ENCODE peak calls at places on chromosome 11, in six cellular contexts. G, X, D, C, N and E are unnamed samples.
A peak's percentile ranks its signal among the peaks of the same experiment; 100 is the strongest.

GRCh38 chr11:104254347-104254746 is 90.4 kb upstream of the PDGFD start:
- DNase-seq in C (peak; percentile 85), X (no peak), D (peak; percentile 77), N (no peak), G (peak; percentile 26), E (peak; percentile 39)

GRCh38 chr11:68714047-68714856 is 29.9 kb downstream of the GAL start:
- DNase-seq in X (no peak), N (no peak), D (no peak), C (no peak), G (no peak), E (no peak)

GRCh38 chr11:100791873-100792272 is 104.8 kb downstream of the ARHGAP42 start:
- DNase-seq in G (no peak), N (no peak), X (no peak), C (peak; percentile 53), D (no peak), E (no peak)

GRCh38 chr11:129368889-129369672 is 6.6 kb upstream of the BARX2 start:
- DNase-seq in G (no peak), X (no peak), N (no peak), C (no peak), D (no peak), E (no peak)

GRCh38 chr11:73177380-73178091 is 35.4 kb upstream of the FCHSD2 start:
- DNase-seq in D (no peak), N (peak; percentile 53), C (no peak), X (peak; percentile 61), G (no peak), E (no peak)

GRCh38 chr11:122733301-122733686 is 77.8 kb downstream of the UBASH3B start:
- DNase-seq in G (peak; percentile 54), C (no peak), N (peak; percentile 60), D (no peak), X (no peak), E (no peak)

GRCh38 chr11:117931331-117931950 is 2.2 kb upstream of the TMPRSS13 start:
- DNase-seq in C (no peak), N (peak; percentile 27), X (no peak), G (no peak), D (no peak), E (no peak)

GRCh38 chr11:113184498-113184897 is 129.9 kb upstream of the TTC12 start:
- DNase-seq in G (peak; percentile 46), D (no peak), N (no peak), C (no peak), X (no peak), E (no peak)

GRCh38 chr11:2775083-2775625 is 75.4 kb upstream of the KCNQ1OT1 start:
- DNase-seq in G (no peak), C (no peak), X (no peak), N (peak; percentile 32), D (peak; percentile 2), E (no peak)

GRCh38 chr11:130006929-130007328 is 4.3 kb upstream of the PRDM10 start:
- DNase-seq in N (no peak), X (no peak), G (no peak), D (no peak), C (no peak), E (no peak)

GRCh38 chr11:31809857-31810778 is 1.0 kb downstream of the PAX6 start:
- DNase-seq in X (no peak), C (peak; percentile 64), G (peak; percentile 44), D (peak; percentile 56), N (peak; percentile 48), E (peak; percentile 33)

GRCh38 chr11:107385361-107385982 is 72.2 kb downstream of the CWF19L2 start:
- DNase-seq in C (no peak), G (peak; percentile 2), X (no peak), N (no peak), D (no peak), E (no peak)

GRCh38 chr11:17927643-17928343 is 85.1 kb downstream of the SERGEF start:
- DNase-seq in C (no peak), X (no peak), D (no peak), N (no peak), G (no peak), E (no peak)

GRCh38 chr11:92300871-92301270 is 76.3 kb downstream of the FAT3 start:
- DNase-seq in N (no peak), G (no peak), D (no peak), X (no peak), C (no peak), E (no peak)

GRCh38 chr11:88631497-88631896 is 294.0 kb upstream of the CTSC start:
- DNase-seq in N (no peak), D (no peak), G (no peak), C (no peak), X (no peak), E (no peak)

GRCh38 chr11:17224727-17225126 is 16.9 kb upstream of the PIK3C2A start:
- DNase-seq in C (no peak), D (peak; percentile 18), X (no peak), G (no peak), N (no peak), E (no peak)

GRCh38 chr11:11989774-11990744 is 18.4 kb downstream of the DKK3 start:
- DNase-seq in X (no peak), C (no peak), G (no peak), D (no peak), N (no peak), E (no peak)

GRCh38 chr11:76314741-76315090 is 66.2 kb downstream of the THAP12 start:
- DNase-seq in N (peak; percentile 6), C (no peak), G (no peak), D (no peak), X (no peak), E (no peak)

GRCh38 chr11:102142333-102142732 is 32.1 kb downstream of the YAP1 start:
- DNase-seq in D (no peak), G (no peak), C (no peak), N (no peak), X (no peak), E (no peak)

GRCh38 chr11:19790831-19791552 is 78.4 kb downstream of the NAV2 start:
- DNase-seq in C (peak; percentile 91), D (no peak), N (no peak), G (no peak), X (no peak), E (no peak)

GRCh38 chr11:5600374-5600851 is 4.0 kb downstream of the TRIM6 start:
- DNase-seq in X (peak; percentile 50), C (peak; percentile 81), N (peak; percentile 80), G (peak; percentile 92), D (peak; percentile 66), E (peak; percentile 47)

GRCh38 chr11:122727101-122727929 is 71.8 kb downstream of the UBASH3B start:
- DNase-seq in C (no peak), D (no peak), X (no peak), G (no peak), N (no peak), E (no peak)

GRCh38 chr11:120184371-120184945 is 26.4 kb upstream of the OAF start:
- DNase-seq in X (peak; percentile 70), N (no peak), D (no peak), G (no peak), C (no peak), E (no peak)

GRCh38 chr11:23509023-23509422 is 648.7 kb upstream of the CCDC179 start:
- DNase-seq in G (no peak), N (no peak), C (no peak), D (no peak), X (no peak), E (no peak)

GRCh38 chr11:2728128-2728662 is 28.4 kb upstream of the KCNQ1OT1 start:
- DNase-seq in C (no peak), G (no peak), X (no peak), D (no peak), N (no peak), E (no peak)

GRCh38 chr11:121907379-121907778 is 208.6 kb downstream of the BLID start:
- DNase-seq in N (no peak), D (no peak), X (no peak), C (no peak), G (no peak), E (no peak)

GRCh38 chr11:119101367-119101758 is 290 bp downstream of the DPAGT1 start:
- DNase-seq in N (no peak), C (peak; percentile 79), G (peak; percentile 39), D (no peak), X (no peak), E (no peak)
- TF ChIP-seq CTCF in N (no peak), C (peak; percentile 32), G (no peak), D (no peak), X (no peak), E (peak; percentile 32)

DNA sequence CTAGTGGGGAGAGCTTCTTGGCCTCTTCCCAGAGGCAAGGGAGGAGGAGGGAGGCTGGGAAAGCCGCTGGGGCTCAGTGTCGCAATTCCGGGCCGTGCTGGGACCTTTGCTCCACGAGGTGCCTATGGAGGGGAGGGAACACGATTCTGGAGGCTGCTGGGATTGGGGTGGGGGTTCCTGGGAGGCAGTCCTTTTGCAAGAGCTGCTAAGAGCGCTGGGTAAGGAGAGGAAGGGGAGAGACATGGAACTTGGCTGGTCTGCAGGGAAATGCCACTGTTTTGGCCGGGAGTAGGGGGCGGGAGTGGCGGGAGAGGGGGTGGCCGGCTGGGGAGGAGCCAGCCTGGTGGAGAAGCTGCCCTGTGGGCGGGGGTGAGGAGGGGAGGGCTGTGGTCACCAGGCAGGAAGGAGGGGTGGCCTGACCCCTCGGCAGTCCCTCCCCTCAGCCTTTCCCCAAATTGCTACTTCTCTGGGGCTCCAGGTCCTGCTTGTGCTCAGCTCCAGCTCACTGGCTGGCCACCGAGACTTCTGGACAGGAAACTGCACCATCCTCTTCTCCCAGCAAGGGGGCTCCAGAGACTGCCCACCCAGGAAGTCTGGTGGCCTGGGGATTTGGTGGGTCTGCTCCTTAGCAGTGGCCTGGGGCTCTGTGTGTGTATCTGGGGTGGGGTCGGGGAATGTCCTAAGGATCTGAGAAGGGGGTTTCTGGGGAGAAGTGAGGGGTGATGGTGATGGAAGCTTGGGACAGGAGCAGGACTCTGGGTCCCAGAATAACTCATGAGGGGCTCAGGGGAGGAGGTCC is at the start of gene NR1H3:
- DNase-seq in D (peak; percentile 84), X (peak; percentile 87), G (peak; percentile 55), C (peak; percentile 92), N (peak; percentile 87), E (peak; percentile 45)
- TF ChIP-seq CTCF in D (peak; percentile 41), X (peak; percentile 71), G (peak; percentile 31), C (peak; percentile 62), N (peak; percentile 51), E (peak; percentile 61)

DNA sequence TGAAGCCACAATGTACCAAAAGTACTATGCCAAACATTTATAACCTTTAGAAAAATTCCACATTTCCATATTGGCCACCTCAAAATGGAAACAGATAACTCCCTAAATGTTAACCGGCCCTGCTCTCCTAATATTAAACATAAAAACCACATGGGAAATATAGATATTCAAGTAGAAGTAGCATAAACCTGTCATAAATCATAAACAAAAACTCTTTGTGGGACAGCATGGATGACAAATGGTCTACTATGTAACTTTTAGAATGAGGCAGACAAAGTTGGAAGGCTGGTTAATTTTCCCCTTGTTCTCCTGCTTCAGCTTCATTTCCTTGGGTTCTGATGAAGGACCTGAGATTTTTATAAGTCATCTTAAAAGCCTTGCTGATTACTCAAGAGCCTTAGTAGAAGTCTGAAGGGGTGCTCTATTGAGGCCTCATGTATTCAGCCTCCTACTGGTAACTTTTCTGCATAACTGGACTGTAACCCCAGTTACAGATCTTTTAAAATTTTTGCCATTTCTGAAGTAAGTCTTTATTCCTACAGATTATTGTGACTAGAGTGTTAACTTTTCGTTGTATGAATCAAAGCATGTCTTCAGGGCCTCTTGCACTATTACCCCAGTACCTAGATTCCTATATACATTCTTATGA is 116.4 kb downstream of the STIM1 start:
- DNase-seq in N (no peak), X (no peak), D (no peak), G (peak; percentile 26), C (no peak), E (no peak)
- TF ChIP-seq CTCF in N (no peak), X (no peak), D (no peak), G (no peak), C (no peak), E (peak; percentile 26)

GRCh38 chr11:132396318-132396717 is 1025.9 kb downstream of the NTM start:
- DNase-seq in D (no peak), C (no peak), N (no peak), G (no peak), X (no peak), E (no peak)

GRCh38 chr11:132405728-132406127 is 1035.3 kb downstream of the NTM start:
- DNase-seq in C (peak; percentile 55), X (no peak), N (no peak), D (no peak), G (no peak), E (no peak)

GRCh38 chr11:132402056-132402684 is 1031.8 kb downstream of the NTM start:
- DNase-seq in N (no peak), G (peak; percentile 0), X (peak; percentile 13), C (peak; percentile 76), D (peak; percentile 77), E (peak; percentile 40)
- TF ChIP-seq CTCF in N (no peak), G (no peak), X (peak; percentile 59), C (peak; percentile 75), D (peak; percentile 71), E (peak; percentile 64)